ENCODE peak calls at places on chromosome 2, in four cellular contexts. One of them, this sample, is unnamed.
A peak's percentile ranks its signal among the peaks of the same experiment; 100 is the strongest.

GRCh38 chr2:221085376-221085900 is 486.7 kb downstream of the EPHA4 start:
- DNase-seq in IMR-90: peak; percentile 43
- DNase-seq in anterior cingulate cortex: no peak
- DNase-seq in stimulated activated CD4-positive, alpha-beta T cell treated with anti-CD3 and anti-CD28 coated beads, Interleukin-2, amount 100 ng/mL, for 24 hours: no peak
- DNase-seq in this sample: no peak

GRCh38 chr2:226656367-226656766 is 143.3 kb downstream of the IRS1 start:
- DNase-seq in IMR-90: no peak
- DNase-seq in anterior cingulate cortex: no peak
- DNase-seq in stimulated activated CD4-positive, alpha-beta T cell treated with anti-CD3 and anti-CD28 coated beads, Interleukin-2, amount 100 ng/mL, for 24 hours: no peak
- DNase-seq in this sample: no peak

GRCh38 chr2:196925445-196925767 is 1.1 kb downstream of the PGAP1 start:
- DNase-seq in IMR-90: no peak
- DNase-seq in anterior cingulate cortex: no peak
- DNase-seq in stimulated activated CD4-positive, alpha-beta T cell treated with anti-CD3 and anti-CD28 coated beads, Interleukin-2, amount 100 ng/mL, for 24 hours: no peak
- DNase-seq in this sample: no peak

GRCh38 chr2:160583162-160583522 is 89.5 kb upstream of the RBMS1 start:
- DNase-seq in IMR-90: peak; percentile 41
- DNase-seq in anterior cingulate cortex: no peak
- DNase-seq in stimulated activated CD4-positive, alpha-beta T cell treated with anti-CD3 and anti-CD28 coated beads, Interleukin-2, amount 100 ng/mL, for 24 hours: no peak
- DNase-seq in this sample: peak; percentile 38

GRCh38 chr2:200310545-200310971 is 4.1 kb downstream of the SPATS2L start:
- DNase-seq in IMR-90: peak; percentile 74
- DNase-seq in anterior cingulate cortex: no peak
- DNase-seq in stimulated activated CD4-positive, alpha-beta T cell treated with anti-CD3 and anti-CD28 coated beads, Interleukin-2, amount 100 ng/mL, for 24 hours: no peak
- DNase-seq in this sample: no peak

GRCh38 chr2:134402385-134402784 is 148.5 kb downstream of the MGAT5 start:
- DNase-seq in IMR-90: peak; percentile 64
- DNase-seq in anterior cingulate cortex: no peak
- DNase-seq in stimulated activated CD4-positive, alpha-beta T cell treated with anti-CD3 and anti-CD28 coated beads, Interleukin-2, amount 100 ng/mL, for 24 hours: no peak
- DNase-seq in this sample: no peak

GRCh38 chr2:220192994-220193753 is 565.7 kb downstream of the SLC4A3 start:
- DNase-seq in IMR-90: peak; percentile 13
- DNase-seq in anterior cingulate cortex: no peak
- DNase-seq in stimulated activated CD4-positive, alpha-beta T cell treated with anti-CD3 and anti-CD28 coated beads, Interleukin-2, amount 100 ng/mL, for 24 hours: no peak
- DNase-seq in this sample: no peak

GRCh38 chr2:59413751-59414570 is 1139.5 kb downstream of the BCL11A start:
- DNase-seq in IMR-90: no peak
- DNase-seq in anterior cingulate cortex: no peak
- DNase-seq in stimulated activated CD4-positive, alpha-beta T cell treated with anti-CD3 and anti-CD28 coated beads, Interleukin-2, amount 100 ng/mL, for 24 hours: no peak
- DNase-seq in this sample: no peak

GRCh38 chr2:43210467-43211303 is 15.7 kb downstream of the ZFP36L2 start:
- DNase-seq in IMR-90: peak; percentile 92
- DNase-seq in anterior cingulate cortex: no peak
- DNase-seq in stimulated activated CD4-positive, alpha-beta T cell treated with anti-CD3 and anti-CD28 coated beads, Interleukin-2, amount 100 ng/mL, for 24 hours: no peak
- DNase-seq in this sample: peak; percentile 76

GRCh38 chr2:70003093-70003830 is 41.8 kb upstream of the ASPRV1 start:
- DNase-seq in IMR-90: no peak
- DNase-seq in anterior cingulate cortex: no peak
- DNase-seq in stimulated activated CD4-positive, alpha-beta T cell treated with anti-CD3 and anti-CD28 coated beads, Interleukin-2, amount 100 ng/mL, for 24 hours: no peak
- DNase-seq in this sample: no peak

GRCh38 chr2:98134138-98134537 is 47.2 kb downstream of the VWA3B start:
- DNase-seq in IMR-90: no peak
- DNase-seq in anterior cingulate cortex: no peak
- DNase-seq in stimulated activated CD4-positive, alpha-beta T cell treated with anti-CD3 and anti-CD28 coated beads, Interleukin-2, amount 100 ng/mL, for 24 hours: peak; percentile 30
- DNase-seq in this sample: peak; percentile 41

GRCh38 chr2:18684202-18685040 is 95.1 kb upstream of the NT5C1B start:
- DNase-seq in IMR-90: peak; percentile 66
- DNase-seq in anterior cingulate cortex: no peak
- DNase-seq in stimulated activated CD4-positive, alpha-beta T cell treated with anti-CD3 and anti-CD28 coated beads, Interleukin-2, amount 100 ng/mL, for 24 hours: no peak
- DNase-seq in this sample: no peak

GRCh38 chr2:145906356-145906755 is 1386.4 kb upstream of the ZEB2 start:
- DNase-seq in IMR-90: peak; percentile 1
- DNase-seq in anterior cingulate cortex: no peak
- DNase-seq in stimulated activated CD4-positive, alpha-beta T cell treated with anti-CD3 and anti-CD28 coated beads, Interleukin-2, amount 100 ng/mL, for 24 hours: no peak
- DNase-seq in this sample: no peak

GRCh38 chr2:240429872-240430491 is 5.5 kb upstream of the GPC1 start:
- DNase-seq in IMR-90: no peak
- DNase-seq in anterior cingulate cortex: no peak
- DNase-seq in stimulated activated CD4-positive, alpha-beta T cell treated with anti-CD3 and anti-CD28 coated beads, Interleukin-2, amount 100 ng/mL, for 24 hours: no peak
- DNase-seq in this sample: no peak

GRCh38 chr2:203808041-203808750 is 59.4 kb upstream of the CTLA4 start:
- DNase-seq in IMR-90: peak; percentile 95
- DNase-seq in anterior cingulate cortex: no peak
- DNase-seq in stimulated activated CD4-positive, alpha-beta T cell treated with anti-CD3 and anti-CD28 coated beads, Interleukin-2, amount 100 ng/mL, for 24 hours: no peak
- DNase-seq in this sample: peak; percentile 77

GRCh38 chr2:189217546-189217945 is 38.0 kb upstream of the COL5A2 start:
- DNase-seq in IMR-90: peak; percentile 84
- DNase-seq in anterior cingulate cortex: no peak
- DNase-seq in stimulated activated CD4-positive, alpha-beta T cell treated with anti-CD3 and anti-CD28 coated beads, Interleukin-2, amount 100 ng/mL, for 24 hours: no peak
- DNase-seq in this sample: no peak

GRCh38 chr2:42722328-42723190 is 41.4 kb downstream of the OXER1 start:
- DNase-seq in IMR-90: peak; percentile 89
- DNase-seq in anterior cingulate cortex: no peak
- DNase-seq in stimulated activated CD4-positive, alpha-beta T cell treated with anti-CD3 and anti-CD28 coated beads, Interleukin-2, amount 100 ng/mL, for 24 hours: no peak
- DNase-seq in this sample: no peak

GRCh38 chr2:141125432-141125831 is 1005.4 kb downstream of the LRP1B start:
- DNase-seq in IMR-90: no peak
- DNase-seq in anterior cingulate cortex: no peak
- DNase-seq in stimulated activated CD4-positive, alpha-beta T cell treated with anti-CD3 and anti-CD28 coated beads, Interleukin-2, amount 100 ng/mL, for 24 hours: no peak
- DNase-seq in this sample: no peak

GRCh38 chr2:171172980-171173542 is 12.4 kb upstream of the TLK1 start:
- DNase-seq in IMR-90: peak; percentile 48
- DNase-seq in anterior cingulate cortex: no peak
- DNase-seq in stimulated activated CD4-positive, alpha-beta T cell treated with anti-CD3 and anti-CD28 coated beads, Interleukin-2, amount 100 ng/mL, for 24 hours: no peak
- DNase-seq in this sample: no peak

GRCh38 chr2:113896791-113897190 is 6.9 kb downstream of the ACTR3 start:
- DNase-seq in IMR-90: peak; percentile 19
- DNase-seq in anterior cingulate cortex: no peak
- DNase-seq in stimulated activated CD4-positive, alpha-beta T cell treated with anti-CD3 and anti-CD28 coated beads, Interleukin-2, amount 100 ng/mL, for 24 hours: no peak
- DNase-seq in this sample: no peak

GRCh38 chr2:224778474-224778877 is 62.3 kb upstream of the CCDC195 start:
- DNase-seq in IMR-90: peak; percentile 60
- DNase-seq in anterior cingulate cortex: peak; percentile 1
- DNase-seq in stimulated activated CD4-positive, alpha-beta T cell treated with anti-CD3 and anti-CD28 coated beads, Interleukin-2, amount 100 ng/mL, for 24 hours: peak; percentile 70
- DNase-seq in this sample: peak; percentile 57

GRCh38 chr2:96960271-96960955 is 26.0 kb downstream of the FAM178B start:
- DNase-seq in IMR-90: peak; percentile 79
- DNase-seq in anterior cingulate cortex: peak; percentile 60
- DNase-seq in stimulated activated CD4-positive, alpha-beta T cell treated with anti-CD3 and anti-CD28 coated beads, Interleukin-2, amount 100 ng/mL, for 24 hours: peak; percentile 90
- DNase-seq in this sample: peak; percentile 88

GRCh38 chr2:18834341-18834740 is 245.0 kb upstream of the NT5C1B start:
- DNase-seq in IMR-90: peak; percentile 58
- DNase-seq in anterior cingulate cortex: no peak
- DNase-seq in stimulated activated CD4-positive, alpha-beta T cell treated with anti-CD3 and anti-CD28 coated beads, Interleukin-2, amount 100 ng/mL, for 24 hours: no peak
- DNase-seq in this sample: no peak

GRCh38 chr2:130390460-130391057 is 34.7 kb downstream of the PTPN18 start:
- DNase-seq in IMR-90: no peak
- DNase-seq in anterior cingulate cortex: no peak
- DNase-seq in stimulated activated CD4-positive, alpha-beta T cell treated with anti-CD3 and anti-CD28 coated beads, Interleukin-2, amount 100 ng/mL, for 24 hours: no peak
- DNase-seq in this sample: no peak

GRCh38 chr2:128306081-128306930 is 12.4 kb downstream of the HS6ST1 start:
- DNase-seq in IMR-90: peak; percentile 100
- DNase-seq in anterior cingulate cortex: no peak
- DNase-seq in stimulated activated CD4-positive, alpha-beta T cell treated with anti-CD3 and anti-CD28 coated beads, Interleukin-2, amount 100 ng/mL, for 24 hours: no peak
- DNase-seq in this sample: no peak

GRCh38 chr2:174611006-174611405 is 13.4 kb upstream of the WIPF1 start:
- DNase-seq in IMR-90: no peak
- DNase-seq in anterior cingulate cortex: no peak
- DNase-seq in stimulated activated CD4-positive, alpha-beta T cell treated with anti-CD3 and anti-CD28 coated beads, Interleukin-2, amount 100 ng/mL, for 24 hours: no peak
- DNase-seq in this sample: no peak

GRCh38 chr2:48617618-48618017 is at the start of gene GTF2A1L:
- DNase-seq in IMR-90: no peak
- DNase-seq in anterior cingulate cortex: no peak
- DNase-seq in stimulated activated CD4-positive, alpha-beta T cell treated with anti-CD3 and anti-CD28 coated beads, Interleukin-2, amount 100 ng/mL, for 24 hours: no peak
- DNase-seq in this sample: no peak